ENCODE peak calls at places on chromosome 3, in five cellular contexts. I is MM.1S, D is NCI-H1436, A is neural crest cell, Q is neural progenitor cell. T is an unnamed sample.
A peak's percentile ranks its signal among the peaks of the same experiment; 100 is the strongest.

GRCh38 chr3:168249539-168250414 is 154.1 kb upstream of the GOLIM4 start:
- DNase-seq in D (peak; percentile 35), I (peak; percentile 91), Q (peak; percentile 96), A (peak; percentile 80), T (peak; percentile 64)

GRCh38 chr3:36992806-36993325 is at the start of gene EPM2AIP1:
- DNase-seq in D (no peak), I (no peak), Q (peak; percentile 91), A (no peak), T (no peak)

GRCh38 chr3:49607105-49607591 is 52.9 kb downstream of the BSN start:
- DNase-seq in Q (no peak), I (no peak), A (no peak), D (no peak), T (no peak)

GRCh38 chr3:16871915-16872842 is 12.6 kb upstream of the PLCL2 start:
- DNase-seq in Q (no peak), I (no peak), A (no peak), D (no peak), T (peak; percentile 50)

GRCh38 chr3:65595222-65595996 is 443.3 kb downstream of the MAGI1 start:
- DNase-seq in D (no peak), A (no peak), Q (peak; percentile 32), I (no peak), T (no peak)

GRCh38 chr3:77541203-77541922 is 501.5 kb downstream of the ROBO2 start:
- DNase-seq in Q (no peak), A (peak; percentile 3), I (no peak), D (no peak), T (no peak)

GRCh38 chr3:117165611-117166051 is 456.1 kb downstream of the TUSC7 start:
- DNase-seq in Q (peak; percentile 81), A (peak; percentile 3), D (no peak), I (no peak), T (peak; percentile 6)

GRCh38 chr3:88188436-88188835 is 38.7 kb downstream of the C3orf38 start:
- DNase-seq in I (no peak), Q (no peak), D (no peak), A (no peak), T (peak; percentile 46)

GRCh38 chr3:58411851-58412830 is 21.5 kb downstream of the PDHB start:
- DNase-seq in I (no peak), A (no peak), Q (no peak), D (no peak), T (no peak)

GRCh38 chr3:46812237-46812791 is 50.9 kb downstream of the MYL3 start:
- DNase-seq in D (no peak), Q (peak; percentile 89), A (peak; percentile 65), I (peak; percentile 44), T (peak; percentile 20)

GRCh38 chr3:188947983-188948657 is 223.7 kb upstream of the TPRG1 start:
- DNase-seq in Q (peak; percentile 86), I (no peak), A (no peak), D (peak; percentile 98), T (no peak)

GRCh38 chr3:61991706-61992105 is 381.6 kb downstream of the FEZF2 start:
- DNase-seq in D (no peak), Q (no peak), A (no peak), I (no peak), T (no peak)

GRCh38 chr3:54123538-54124196 is 1.3 kb downstream of the CACNA2D3 start:
- DNase-seq in Q (peak; percentile 21), D (no peak), I (no peak), A (no peak), T (no peak)

GRCh38 chr3:43079536-43080332 is 26.1 kb downstream of the POMGNT2 start:
- DNase-seq in A (no peak), D (no peak), Q (no peak), I (no peak), T (no peak)

GRCh38 chr3:193297421-193297820 is 56.4 kb downstream of the PLAAT1 start:
- DNase-seq in D (no peak), Q (no peak), I (no peak), A (no peak), T (no peak)

GRCh38 chr3:75814797-75815196 is 29.4 kb upstream of the ZNF717 start:
- DNase-seq in A (no peak), I (no peak), Q (no peak), D (no peak), T (no peak)

GRCh38 chr3:9876991-9877390 is 3.1 kb downstream of the CIDEC start:
- DNase-seq in A (no peak), Q (no peak), D (no peak), I (no peak), T (no peak)

GRCh38 chr3:141942006-141942405 is 65.6 kb downstream of the ATP1B3 start:
- DNase-seq in D (no peak), I (no peak), Q (no peak), A (no peak), T (no peak)

GRCh38 chr3:76561494-76562242 is 478.2 kb upstream of the ROBO2 start:
- DNase-seq in Q (no peak), D (no peak), I (no peak), A (no peak), T (peak; percentile 57)

GRCh38 chr3:98670020-98670419 is 76.6 kb upstream of the CPOX start:
- DNase-seq in Q (no peak), A (no peak), D (no peak), I (no peak), T (peak; percentile 74)

GRCh38 chr3:16399473-16399872 is 114.0 kb downstream of the RFTN1 start:
- DNase-seq in D (no peak), Q (no peak), I (no peak), A (no peak), T (peak; percentile 61)

GRCh38 chr3:126113733-126114132 is 29.8 kb upstream of the SLC41A3 start:
- DNase-seq in I (no peak), D (no peak), Q (peak; percentile 34), A (no peak), T (no peak)

GRCh38 chr3:126983276-126983652 is 349 bp downstream of the PLXNA1 start:
- DNase-seq in I (peak; percentile 19), A (no peak), Q (no peak), D (no peak), T (no peak)

GRCh38 chr3:125129512-125129962 is 73.7 kb upstream of the HEG1 start:
- DNase-seq in A (no peak), D (peak; percentile 23), Q (no peak), I (no peak), T (peak; percentile 70)

GRCh38 chr3:123028233-123028828 is 768 bp upstream of the SEMA5B start:
- DNase-seq in I (peak; percentile 69), Q (peak; percentile 81), D (peak; percentile 69), A (peak; percentile 29), T (peak; percentile 61)

GRCh38 chr3:53219897-53220483 is 35.8 kb downstream of the TKT start:
- DNase-seq in D (peak; percentile 40), A (peak; percentile 97), I (peak; percentile 74), Q (peak; percentile 90), T (peak; percentile 63)

GRCh38 chr3:106088270-106088669 is 219.5 kb upstream of the CBLB start:
- DNase-seq in A (no peak), D (no peak), Q (no peak), I (no peak), T (no peak)

GRCh38 chr3:145900056-145900829 is 260.7 kb downstream of the PLOD2 start:
- DNase-seq in Q (no peak), D (peak; percentile 46), I (no peak), A (no peak), T (no peak)

GRCh38 chr3:113051827-113052226 is 61.0 kb downstream of the GTPBP8 start:
- DNase-seq in A (no peak), D (no peak), Q (peak; percentile 12), I (no peak), T (no peak)

GRCh38 chr3:15391007-15391406 is 36.3 kb downstream of the METTL6 start:
- DNase-seq in D (no peak), A (no peak), I (no peak), Q (no peak), T (peak; percentile 81)

GRCh38 chr3:187946031-187946691 is 200.9 kb upstream of the BCL6 start:
- DNase-seq in A (no peak), D (peak; percentile 49), Q (no peak), I (no peak), T (peak; percentile 76)